ENCODE peak calls at places on chromosome 20, in nine cellular contexts. One of them, this sample, is unnamed.

GRCh38 chr20:49278817-49279676 is 1.2 kb upstream of the ZNFX1 start:
- DNase-seq in stimulated activated CD8-positive, alpha-beta memory T cell treated with anti-CD3 and anti-CD28 coated beads, Interleukin-4, amount 100 ng/mL, for 24 hours: peak
- DNase-seq in hypothalamus: no peak
- DNase-seq in Daoy: no peak
- DNase-seq in HEK293T: no peak
- DNase-seq in progenitor cell of endocrine pancreas: no peak
- DNase-seq in T-helper 1 cell: no peak
- DNase-seq in EL: peak
- DNase-seq in activated gamma-delta T cell: no peak
- DNase-seq in this sample: no peak

GRCh38 chr20:38875170-38875993 is 50.8 kb upstream of the FAM83D start:
- DNase-seq in progenitor cell of endocrine pancreas: no peak
- DNase-seq in T-helper 1 cell: peak
- DNase-seq in stimulated activated CD8-positive, alpha-beta memory T cell treated with anti-CD3 and anti-CD28 coated beads, Interleukin-4, amount 100 ng/mL, for 24 hours: peak
- DNase-seq in EL: no peak
- DNase-seq in hypothalamus: no peak
- DNase-seq in Daoy: no peak
- DNase-seq in activated gamma-delta T cell: peak
- DNase-seq in HEK293T: no peak
- DNase-seq in this sample: no peak

GRCh38 chr20:48294196-48294595 is 508.9 kb upstream of the SULF2 start:
- DNase-seq in Daoy: peak
- DNase-seq in EL: peak
- DNase-seq in HEK293T: no peak
- DNase-seq in activated gamma-delta T cell: no peak
- DNase-seq in progenitor cell of endocrine pancreas: no peak
- DNase-seq in hypothalamus: no peak
- DNase-seq in T-helper 1 cell: no peak
- DNase-seq in stimulated activated CD8-positive, alpha-beta memory T cell treated with anti-CD3 and anti-CD28 coated beads, Interleukin-4, amount 100 ng/mL, for 24 hours: no peak
- DNase-seq in this sample: no peak

GRCh38 chr20:11174861-11175260 is 501.1 kb upstream of the JAG1 start:
- DNase-seq in HEK293T: no peak
- DNase-seq in stimulated activated CD8-positive, alpha-beta memory T cell treated with anti-CD3 and anti-CD28 coated beads, Interleukin-4, amount 100 ng/mL, for 24 hours: no peak
- DNase-seq in hypothalamus: no peak
- DNase-seq in progenitor cell of endocrine pancreas: no peak
- DNase-seq in activated gamma-delta T cell: no peak
- DNase-seq in T-helper 1 cell: no peak
- DNase-seq in EL: no peak
- DNase-seq in Daoy: no peak
- DNase-seq in this sample: no peak

GRCh38 chr20:50883856-50884255 is 47.4 kb downstream of the ADNP start:
- DNase-seq in stimulated activated CD8-positive, alpha-beta memory T cell treated with anti-CD3 and anti-CD28 coated beads, Interleukin-4, amount 100 ng/mL, for 24 hours: no peak
- DNase-seq in HEK293T: no peak
- DNase-seq in Daoy: no peak
- DNase-seq in T-helper 1 cell: no peak
- DNase-seq in activated gamma-delta T cell: no peak
- DNase-seq in EL: no peak
- DNase-seq in hypothalamus: no peak
- DNase-seq in progenitor cell of endocrine pancreas: no peak
- DNase-seq in this sample: no peak

GRCh38 chr20:10263385-10264165 is 44.9 kb downstream of the SNAP25 start:
- DNase-seq in HEK293T: no peak
- DNase-seq in T-helper 1 cell: no peak
- DNase-seq in activated gamma-delta T cell: no peak
- DNase-seq in Daoy: no peak
- DNase-seq in progenitor cell of endocrine pancreas: no peak
- DNase-seq in EL: no peak
- DNase-seq in stimulated activated CD8-positive, alpha-beta memory T cell treated with anti-CD3 and anti-CD28 coated beads, Interleukin-4, amount 100 ng/mL, for 24 hours: no peak
- DNase-seq in hypothalamus: no peak
- DNase-seq in this sample: no peak

GRCh38 chr20:24465168-24465567 is 4.3 kb upstream of the SYNDIG1 start:
- DNase-seq in T-helper 1 cell: no peak
- DNase-seq in Daoy: no peak
- DNase-seq in HEK293T: no peak
- DNase-seq in progenitor cell of endocrine pancreas: no peak
- DNase-seq in hypothalamus: no peak
- DNase-seq in activated gamma-delta T cell: no peak
- DNase-seq in EL: no peak
- DNase-seq in stimulated activated CD8-positive, alpha-beta memory T cell treated with anti-CD3 and anti-CD28 coated beads, Interleukin-4, amount 100 ng/mL, for 24 hours: no peak
- DNase-seq in this sample: no peak

GRCh38 chr20:62227591-62227976 is 7.5 kb upstream of the HRH3 start:
- DNase-seq in hypothalamus: no peak
- DNase-seq in EL: no peak
- DNase-seq in progenitor cell of endocrine pancreas: no peak
- DNase-seq in stimulated activated CD8-positive, alpha-beta memory T cell treated with anti-CD3 and anti-CD28 coated beads, Interleukin-4, amount 100 ng/mL, for 24 hours: no peak
- DNase-seq in Daoy: no peak
- DNase-seq in HEK293T: no peak
- DNase-seq in T-helper 1 cell: no peak
- DNase-seq in activated gamma-delta T cell: no peak
- DNase-seq in this sample: no peak

GRCh38 chr20:63957690-63958441 is 1.6 kb upstream of the UCKL1 start:
- DNase-seq in progenitor cell of endocrine pancreas: no peak
- DNase-seq in hypothalamus: no peak
- DNase-seq in T-helper 1 cell: no peak
- DNase-seq in activated gamma-delta T cell: no peak
- DNase-seq in Daoy: peak
- DNase-seq in HEK293T: peak
- DNase-seq in stimulated activated CD8-positive, alpha-beta memory T cell treated with anti-CD3 and anti-CD28 coated beads, Interleukin-4, amount 100 ng/mL, for 24 hours: no peak
- DNase-seq in EL: peak
- DNase-seq in this sample: no peak

GRCh38 chr20:64010711-64011237 is 25.2 kb upstream of the C20orf204 start:
- DNase-seq in T-helper 1 cell: no peak
- DNase-seq in activated gamma-delta T cell: no peak
- DNase-seq in EL: no peak
- DNase-seq in stimulated activated CD8-positive, alpha-beta memory T cell treated with anti-CD3 and anti-CD28 coated beads, Interleukin-4, amount 100 ng/mL, for 24 hours: no peak
- DNase-seq in HEK293T: no peak
- DNase-seq in Daoy: no peak
- DNase-seq in progenitor cell of endocrine pancreas: no peak
- DNase-seq in hypothalamus: no peak
- DNase-seq in this sample: no peak

GRCh38 chr20:60085551-60086132 is 127.4 kb downstream of the CDH26 start:
- DNase-seq in activated gamma-delta T cell: no peak
- DNase-seq in T-helper 1 cell: no peak
- DNase-seq in progenitor cell of endocrine pancreas: no peak
- DNase-seq in HEK293T: no peak
- DNase-seq in EL: no peak
- DNase-seq in stimulated activated CD8-positive, alpha-beta memory T cell treated with anti-CD3 and anti-CD28 coated beads, Interleukin-4, amount 100 ng/mL, for 24 hours: no peak
- DNase-seq in Daoy: no peak
- DNase-seq in hypothalamus: no peak
- DNase-seq in this sample: no peak

GRCh38 chr20:6122111-6122872 is 538 bp downstream of the FERMT1 start:
- DNase-seq in T-helper 1 cell: no peak
- DNase-seq in stimulated activated CD8-positive, alpha-beta memory T cell treated with anti-CD3 and anti-CD28 coated beads, Interleukin-4, amount 100 ng/mL, for 24 hours: no peak
- DNase-seq in hypothalamus: no peak
- DNase-seq in activated gamma-delta T cell: no peak
- DNase-seq in HEK293T: no peak
- DNase-seq in Daoy: peak
- DNase-seq in EL: peak
- DNase-seq in progenitor cell of endocrine pancreas: no peak
- DNase-seq in this sample: no peak

GRCh38 chr20:45308078-45308778 is at the start of gene MATN4:
- DNase-seq in EL: no peak
- DNase-seq in HEK293T: no peak
- DNase-seq in Daoy: no peak
- DNase-seq in hypothalamus: no peak
- DNase-seq in T-helper 1 cell: no peak
- DNase-seq in activated gamma-delta T cell: no peak
- DNase-seq in progenitor cell of endocrine pancreas: no peak
- DNase-seq in stimulated activated CD8-positive, alpha-beta memory T cell treated with anti-CD3 and anti-CD28 coated beads, Interleukin-4, amount 100 ng/mL, for 24 hours: no peak
- DNase-seq in this sample: no peak

GRCh38 chr20:40254023-40254772 is 434.8 kb downstream of the MAFB start:
- DNase-seq in Daoy: no peak
- DNase-seq in T-helper 1 cell: no peak
- DNase-seq in activated gamma-delta T cell: no peak
- DNase-seq in stimulated activated CD8-positive, alpha-beta memory T cell treated with anti-CD3 and anti-CD28 coated beads, Interleukin-4, amount 100 ng/mL, for 24 hours: no peak
- DNase-seq in progenitor cell of endocrine pancreas: no peak
- DNase-seq in HEK293T: no peak
- DNase-seq in hypothalamus: no peak
- DNase-seq in EL: no peak
- DNase-seq in this sample: no peak

GRCh38 chr20:1177680-1178079 is 7.1 kb downstream of the TMEM74B start:
- DNase-seq in EL: peak
- DNase-seq in Daoy: peak
- DNase-seq in progenitor cell of endocrine pancreas: no peak
- DNase-seq in activated gamma-delta T cell: no peak
- DNase-seq in HEK293T: peak
- DNase-seq in stimulated activated CD8-positive, alpha-beta memory T cell treated with anti-CD3 and anti-CD28 coated beads, Interleukin-4, amount 100 ng/mL, for 24 hours: no peak
- DNase-seq in T-helper 1 cell: no peak
- DNase-seq in hypothalamus: no peak
- DNase-seq in this sample: no peak

GRCh38 chr20:49567421-49568256 is at the start of gene PTGIS:
- DNase-seq in T-helper 1 cell: no peak
- DNase-seq in progenitor cell of endocrine pancreas: peak
- DNase-seq in HEK293T: no peak
- DNase-seq in Daoy: peak
- DNase-seq in EL: peak
- DNase-seq in stimulated activated CD8-positive, alpha-beta memory T cell treated with anti-CD3 and anti-CD28 coated beads, Interleukin-4, amount 100 ng/mL, for 24 hours: no peak
- DNase-seq in activated gamma-delta T cell: no peak
- DNase-seq in hypothalamus: no peak
- DNase-seq in this sample: no peak

GRCh38 chr20:64766-65322 is 22.6 kb upstream of the DEFB125 start:
- DNase-seq in Daoy: no peak
- DNase-seq in EL: no peak
- DNase-seq in hypothalamus: no peak
- DNase-seq in HEK293T: no peak
- DNase-seq in progenitor cell of endocrine pancreas: no peak
- DNase-seq in stimulated activated CD8-positive, alpha-beta memory T cell treated with anti-CD3 and anti-CD28 coated beads, Interleukin-4, amount 100 ng/mL, for 24 hours: no peak
- DNase-seq in T-helper 1 cell: no peak
- DNase-seq in activated gamma-delta T cell: no peak
- DNase-seq in this sample: no peak

GRCh38 chr20:31587545-31588389 is 17.3 kb upstream of the ID1 start:
- DNase-seq in T-helper 1 cell: no peak
- DNase-seq in Daoy: peak
- DNase-seq in HEK293T: no peak
- DNase-seq in activated gamma-delta T cell: no peak
- DNase-seq in EL: peak
- DNase-seq in progenitor cell of endocrine pancreas: peak
- DNase-seq in stimulated activated CD8-positive, alpha-beta memory T cell treated with anti-CD3 and anti-CD28 coated beads, Interleukin-4, amount 100 ng/mL, for 24 hours: no peak
- DNase-seq in hypothalamus: peak
- DNase-seq in this sample: no peak

GRCh38 chr20:444117-444516 is 18.2 kb downstream of the TBC1D20 start:
- DNase-seq in stimulated activated CD8-positive, alpha-beta memory T cell treated with anti-CD3 and anti-CD28 coated beads, Interleukin-4, amount 100 ng/mL, for 24 hours: no peak
- DNase-seq in progenitor cell of endocrine pancreas: no peak
- DNase-seq in T-helper 1 cell: no peak
- DNase-seq in HEK293T: no peak
- DNase-seq in hypothalamus: no peak
- DNase-seq in activated gamma-delta T cell: no peak
- DNase-seq in EL: no peak
- DNase-seq in Daoy: no peak
- DNase-seq in this sample: no peak

GRCh38 chr20:19274412-19275015 is 62.1 kb downstream of the SLC24A3 start:
- DNase-seq in HEK293T: no peak
- DNase-seq in stimulated activated CD8-positive, alpha-beta memory T cell treated with anti-CD3 and anti-CD28 coated beads, Interleukin-4, amount 100 ng/mL, for 24 hours: no peak
- DNase-seq in activated gamma-delta T cell: no peak
- DNase-seq in EL: no peak
- DNase-seq in hypothalamus: no peak
- DNase-seq in T-helper 1 cell: no peak
- DNase-seq in progenitor cell of endocrine pancreas: no peak
- DNase-seq in Daoy: no peak
- DNase-seq in this sample: no peak

GRCh38 chr20:496126-496696 is 33.9 kb upstream of the TBC1D20 start:
- DNase-seq in hypothalamus: no peak
- DNase-seq in EL: no peak
- DNase-seq in T-helper 1 cell: no peak
- DNase-seq in stimulated activated CD8-positive, alpha-beta memory T cell treated with anti-CD3 and anti-CD28 coated beads, Interleukin-4, amount 100 ng/mL, for 24 hours: no peak
- DNase-seq in Daoy: no peak
- DNase-seq in activated gamma-delta T cell: no peak
- DNase-seq in progenitor cell of endocrine pancreas: no peak
- DNase-seq in HEK293T: no peak
- DNase-seq in this sample: no peak